ENCODE peak calls at places on chromosome 4, in six cellular contexts. One of them, this sample, is unnamed.

GRCh38 chr4:1693131-1693896 is 9.2 kb upstream of the FAM53A start:
- DNase-seq in Peyer's patch: peak; percentile 83
- DNase-seq in lower lobe of right lung: peak; percentile 83
- DNase-seq in astrocyte of the cerebellum: peak; percentile 62
- DNase-seq in ovary: peak; percentile 74
- DNase-seq in NCI-H1417: peak; percentile 91
- DNase-seq in this sample: peak; percentile 69

GRCh38 chr4:151537726-151538125 is 128.8 kb downstream of the FHIP1A start:
- DNase-seq in lower lobe of right lung: no peak
- DNase-seq in ovary: no peak
- DNase-seq in Peyer's patch: no peak
- DNase-seq in NCI-H1417: no peak
- DNase-seq in astrocyte of the cerebellum: peak; percentile 41
- DNase-seq in this sample: no peak

GRCh38 chr4:148173397-148174017 is 268.7 kb downstream of the NR3C2 start:
- DNase-seq in Peyer's patch: peak; percentile 70
- DNase-seq in NCI-H1417: no peak
- DNase-seq in astrocyte of the cerebellum: no peak
- DNase-seq in lower lobe of right lung: no peak
- DNase-seq in ovary: no peak
- DNase-seq in this sample: no peak

GRCh38 chr4:139152249-139152648 is 24.8 kb downstream of the ELF2 start:
- DNase-seq in Peyer's patch: no peak
- DNase-seq in ovary: no peak
- DNase-seq in astrocyte of the cerebellum: no peak
- DNase-seq in lower lobe of right lung: no peak
- DNase-seq in NCI-H1417: no peak
- DNase-seq in this sample: no peak

GRCh38 chr4:189092596-189092995 is 848.1 kb upstream of the FRG1 start:
- DNase-seq in astrocyte of the cerebellum: no peak
- DNase-seq in lower lobe of right lung: no peak
- DNase-seq in ovary: no peak
- DNase-seq in Peyer's patch: no peak
- DNase-seq in NCI-H1417: no peak
- DNase-seq in this sample: no peak

GRCh38 chr4:32987111-32987510 is 2266.9 kb downstream of the PCDH7 start:
- DNase-seq in lower lobe of right lung: no peak
- DNase-seq in NCI-H1417: no peak
- DNase-seq in astrocyte of the cerebellum: no peak
- DNase-seq in ovary: no peak
- DNase-seq in Peyer's patch: no peak
- DNase-seq in this sample: no peak

GRCh38 chr4:14894392-14895292 is 107.6 kb upstream of the CPEB2 start:
- DNase-seq in astrocyte of the cerebellum: no peak
- DNase-seq in Peyer's patch: no peak
- DNase-seq in NCI-H1417: no peak
- DNase-seq in lower lobe of right lung: no peak
- DNase-seq in ovary: no peak
- DNase-seq in this sample: no peak

GRCh38 chr4:108361886-108362285 is 193.2 kb upstream of the LEF1 start:
- DNase-seq in lower lobe of right lung: no peak
- DNase-seq in astrocyte of the cerebellum: no peak
- DNase-seq in ovary: no peak
- DNase-seq in Peyer's patch: no peak
- DNase-seq in NCI-H1417: no peak
- DNase-seq in this sample: no peak

GRCh38 chr4:144355809-144356757 is 215.6 kb upstream of the GYPA start:
- DNase-seq in ovary: no peak
- DNase-seq in Peyer's patch: no peak
- DNase-seq in lower lobe of right lung: no peak
- DNase-seq in NCI-H1417: no peak
- DNase-seq in astrocyte of the cerebellum: peak; percentile 99
- DNase-seq in this sample: no peak

GRCh38 chr4:2354127-2354526 is 64.3 kb downstream of the ZFYVE28 start:
- DNase-seq in Peyer's patch: peak; percentile 49
- DNase-seq in astrocyte of the cerebellum: no peak
- DNase-seq in lower lobe of right lung: peak; percentile 28
- DNase-seq in NCI-H1417: no peak
- DNase-seq in ovary: no peak
- DNase-seq in this sample: no peak

GRCh38 chr4:23768541-23768940 is 121.3 kb downstream of the PPARGC1A start:
- DNase-seq in astrocyte of the cerebellum: no peak
- DNase-seq in ovary: no peak
- DNase-seq in lower lobe of right lung: no peak
- DNase-seq in Peyer's patch: no peak
- DNase-seq in NCI-H1417: no peak
- DNase-seq in this sample: no peak

GRCh38 chr4:187632260-187633010 is 363.1 kb upstream of the ZFP42 start:
- DNase-seq in ovary: no peak
- DNase-seq in Peyer's patch: no peak
- DNase-seq in astrocyte of the cerebellum: no peak
- DNase-seq in NCI-H1417: no peak
- DNase-seq in lower lobe of right lung: no peak
- DNase-seq in this sample: no peak

GRCh38 chr4:77699731-77700210 is 94.2 kb downstream of the CXCL13 start:
- DNase-seq in astrocyte of the cerebellum: peak; percentile 76
- DNase-seq in NCI-H1417: peak; percentile 57
- DNase-seq in lower lobe of right lung: no peak
- DNase-seq in ovary: no peak
- DNase-seq in Peyer's patch: no peak
- DNase-seq in this sample: no peak

GRCh38 chr4:22385615-22386014 is 130.3 kb downstream of the ADGRA3 start:
- DNase-seq in ovary: no peak
- DNase-seq in Peyer's patch: no peak
- DNase-seq in astrocyte of the cerebellum: no peak
- DNase-seq in lower lobe of right lung: no peak
- DNase-seq in NCI-H1417: no peak
- DNase-seq in this sample: no peak

GRCh38 chr4:52243367-52243766 is 192.3 kb downstream of the SPATA18 start:
- DNase-seq in lower lobe of right lung: no peak
- DNase-seq in Peyer's patch: no peak
- DNase-seq in astrocyte of the cerebellum: no peak
- DNase-seq in NCI-H1417: no peak
- DNase-seq in ovary: no peak
- DNase-seq in this sample: no peak

GRCh38 chr4:100414016-100414790 is 103.6 kb downstream of the EMCN start:
- DNase-seq in astrocyte of the cerebellum: no peak
- DNase-seq in ovary: no peak
- DNase-seq in lower lobe of right lung: no peak
- DNase-seq in NCI-H1417: no peak
- DNase-seq in Peyer's patch: no peak
- DNase-seq in this sample: no peak

GRCh38 chr4:77795339-77795738 is 23.8 kb downstream of the CNOT6L start:
- DNase-seq in astrocyte of the cerebellum: no peak
- DNase-seq in lower lobe of right lung: no peak
- DNase-seq in NCI-H1417: no peak
- DNase-seq in ovary: no peak
- DNase-seq in Peyer's patch: no peak
- DNase-seq in this sample: no peak

GRCh38 chr4:42397635-42398447 is 553 bp downstream of the SHISA3 start:
- DNase-seq in astrocyte of the cerebellum: no peak
- DNase-seq in lower lobe of right lung: no peak
- DNase-seq in NCI-H1417: no peak
- DNase-seq in ovary: no peak
- DNase-seq in Peyer's patch: no peak
- DNase-seq in this sample: no peak

This sample was measured in heart left ventricle.